ENCODE peak calls at places on chromosomes 2 and 18, in five cellular contexts. C, H, D, M and O are unnamed samples.
A peak's percentile ranks its signal among the peaks of the same experiment; 100 is the strongest.

GRCh38 chr2:237552911-237553310 is 13.5 kb upstream of the PRLH start:
- DNase-seq in C (no peak), H (no peak), D (no peak), M (no peak), O (no peak)

GRCh38 chr18:77101410-77102245 is 31.0 kb downstream of the MBP start:
- DNase-seq in C (peak; percentile 86), H (peak; percentile 61), D (no peak), M (no peak), O (no peak)

GRCh38 chr2:85239102-85239501 is 88.7 kb downstream of the TGOLN2 start:
- DNase-seq in C (no peak), H (no peak), D (no peak), M (no peak), O (no peak)

GRCh38 chr2:101770672-101771071 is 73.2 kb downstream of the MAP4K4 start:
- DNase-seq in C (peak; percentile 36), H (peak; percentile 30), D (peak; percentile 82), M (no peak), O (peak; percentile 56)

GRCh38 chr18:52937840-52938239 is 597.8 kb downstream of the DCC start:
- DNase-seq in C (no peak), H (no peak), D (no peak), M (no peak), O (no peak)

GRCh38 chr2:221792971-221793670 is 221.0 kb upstream of the EPHA4 start:
- DNase-seq in C (no peak), H (no peak), D (no peak), M (peak; percentile 44), O (no peak)

GRCh38 chr2:174777334-174777733 is 13.1 kb upstream of the CHRNA1 start:
- DNase-seq in C (no peak), H (no peak), D (no peak), M (no peak), O (no peak)

GRCh38 chr2:68812256-68812655 is 58.9 kb downstream of the BMP10 start:
- DNase-seq in C (no peak), H (no peak), D (peak; percentile 13), M (no peak), O (no peak)

GRCh38 chr2:42110287-42110973 is 58.7 kb upstream of the EML4 start:
- DNase-seq in C (no peak), H (no peak), D (no peak), M (no peak), O (no peak)

GRCh38 chr2:240369725-240370585 is 65.5 kb upstream of the GPC1 start:
- DNase-seq in C (peak; percentile 95), H (no peak), D (peak; percentile 35), M (no peak), O (no peak)

GRCh38 chr18:45874501-45875184 is 49.2 kb downstream of the SIGLEC15 start:
- DNase-seq in C (no peak), H (peak; percentile 92), D (no peak), M (no peak), O (no peak)

GRCh38 chr2:114925296-114926255 is 483.1 kb downstream of the DPP10 start:
- DNase-seq in C (no peak), H (no peak), D (no peak), M (no peak), O (no peak)

GRCh38 chr18:48330016-48330991 is 78.9 kb downstream of the ZBTB7C start:
- DNase-seq in C (peak; percentile 32), H (no peak), D (no peak), M (no peak), O (no peak)

GRCh38 chr2:186339716-186340115 is 146.3 kb upstream of the ZC3H15 start:
- DNase-seq in C (no peak), H (no peak), D (no peak), M (no peak), O (no peak)

GRCh38 chr2:41937921-41938708 is 109.7 kb upstream of the PKDCC start:
- DNase-seq in C (no peak), H (no peak), D (no peak), M (peak; percentile 36), O (no peak)

GRCh38 chr18:62498616-62499262 is 24.1 kb upstream of the ZCCHC2 start:
- DNase-seq in C (no peak), H (no peak), D (no peak), M (no peak), O (no peak)

DNA sequence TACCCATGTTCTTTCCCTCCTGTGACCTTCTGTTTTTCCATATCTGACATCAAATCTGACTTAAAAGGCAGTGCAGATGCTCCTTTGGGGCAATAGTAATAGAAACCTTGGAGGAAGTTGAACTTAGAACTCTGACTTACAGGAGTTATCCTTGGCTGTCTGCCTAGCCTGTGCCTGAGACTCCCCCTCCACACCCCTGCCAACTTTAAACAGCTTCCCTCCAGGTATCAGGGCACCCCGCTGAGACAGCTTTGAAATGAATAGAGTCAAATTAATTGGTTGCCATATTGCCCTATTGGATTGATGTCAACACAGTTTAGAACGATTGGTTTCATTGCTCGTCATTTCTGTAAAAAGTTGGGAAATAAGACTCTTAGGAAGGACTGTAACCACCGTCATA is 322.0 kb downstream of the PRKCE start:
- DNase-seq in C (no peak), H (no peak), D (no peak), M (no peak), O (no peak)
- TF ChIP-seq ESRRA in C (no peak), H (no peak), D (no peak), M (no peak), O (no peak)

GRCh38 chr2:73897240-73897583 is 4.4 kb downstream of the ACTG2 start:
- DNase-seq in C (no peak), H (no peak), D (no peak), M (no peak), O (no peak)

GRCh38 chr2:73896362-73897239 is 3.8 kb downstream of the ACTG2 start:
- DNase-seq in C (no peak), H (peak; percentile 68), D (no peak), M (no peak), O (no peak)

GRCh38 chr2:73899801-73900336 is 7.1 kb downstream of the ACTG2 start:
- DNase-seq in C (no peak), H (no peak), D (no peak), M (no peak), O (no peak)

GRCh38 chr2:73895473-73895872 is 2.7 kb downstream of the ACTG2 start:
- DNase-seq in C (no peak), H (no peak), D (no peak), M (no peak), O (no peak)

DNA sequence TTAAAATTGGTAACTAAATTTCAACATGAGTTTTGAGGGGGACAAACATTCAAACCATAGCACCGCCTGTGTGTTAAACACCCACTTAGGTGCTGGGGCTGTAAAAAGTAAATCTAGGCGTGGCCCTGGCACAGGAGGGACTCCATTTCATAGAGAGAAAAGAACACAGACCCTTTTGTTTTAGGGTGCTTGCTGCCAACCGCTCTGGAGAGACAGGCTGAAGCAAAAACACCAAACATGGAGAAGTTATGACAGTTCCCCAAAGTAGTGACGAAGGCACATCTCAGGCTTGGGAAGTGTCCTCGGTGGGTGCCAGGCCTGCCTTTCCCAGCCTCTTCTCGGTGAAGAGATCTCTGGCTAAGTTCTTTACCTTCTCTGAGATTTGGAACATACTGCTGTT is 5.1 kb downstream of the ACTG2 start:
- DNase-seq in C (no peak), H (no peak), D (no peak), M (no peak), O (no peak)
- TF ChIP-seq ESRRA in C (no peak), H (no peak), D (no peak), M (no peak), O (no peak)

GRCh38 chr2:127163922-127164321 is 56.2 kb downstream of the CYP27C1 start:
- DNase-seq in C (no peak), H (no peak), D (no peak), M (no peak), O (no peak)
- TF ChIP-seq ESRRA in C (no peak), H (no peak), D (no peak), M (no peak), O (no peak)

GRCh38 chr2:86441789-86442641 is 844 bp downstream of the KDM3A start:
- DNase-seq in C (peak; percentile 18), H (peak; percentile 19), D (peak; percentile 24), M (peak; percentile 41), O (peak; percentile 74)

GRCh38 chr2:86441392-86441788 is 219 bp downstream of the KDM3A start:
- DNase-seq in C (no peak), H (no peak), D (no peak), M (no peak), O (no peak)

GRCh38 chr2:86440631-86441391 is at the start of gene KDM3A:
- DNase-seq in C (peak; percentile 93), H (peak; percentile 97), D (peak; percentile 99), M (peak; percentile 99), O (peak; percentile 99)

GRCh38 chr2:86442642-86443005 is 1.5 kb downstream of the KDM3A start:
- DNase-seq in C (peak; percentile 80), H (peak; percentile 82), D (peak; percentile 93), M (peak; percentile 24), O (peak; percentile 26)

DNA sequence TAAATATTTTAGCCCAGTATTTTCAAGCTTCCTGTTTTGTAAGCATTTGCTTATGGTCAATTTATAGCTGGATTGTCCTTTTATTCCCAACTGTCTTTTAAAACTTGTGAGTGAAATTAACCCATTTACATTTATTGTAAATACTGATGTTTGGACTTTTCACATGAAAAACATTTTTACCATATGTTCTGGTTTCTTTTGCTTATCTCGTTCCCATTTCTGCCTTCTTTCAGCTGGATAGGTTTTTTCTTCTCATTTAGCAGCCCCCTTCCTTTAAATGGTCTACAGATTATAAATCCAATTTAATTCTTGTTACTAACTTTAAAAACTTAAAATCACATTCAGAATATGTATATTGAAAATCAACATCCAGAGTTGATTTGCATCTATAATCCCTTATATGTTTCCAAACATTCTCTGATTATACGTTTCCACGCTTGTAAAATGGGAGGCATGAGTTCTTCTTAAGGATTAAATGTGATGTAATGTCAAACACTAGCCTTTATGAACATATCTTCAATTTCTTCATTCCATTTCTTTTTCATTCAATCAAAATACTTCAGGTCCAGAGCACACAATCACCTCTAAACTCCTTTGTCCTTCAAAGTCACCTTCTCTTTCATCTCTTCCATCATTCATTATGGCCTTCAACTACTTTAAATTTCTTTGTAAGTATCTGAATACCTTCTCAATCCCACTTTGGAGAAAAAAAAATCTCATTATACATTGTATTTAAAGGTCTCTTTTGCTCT is 1.1 kb upstream of the KDM3A start:
- DNase-seq in C (no peak), H (no peak), D (no peak), M (no peak), O (no peak)
- TF ChIP-seq ESRRA in C (no peak), H (no peak), D (no peak), M (no peak), O (no peak)